ENCODE peak calls at places on chromosomes 3 and 15, in seven cellular contexts. One of them, this sample, is unnamed. For H3K9me3, the result is how much of the 10 kb centered on the place peaks cover.

GRCh38 chr15:32866486-32867312 is 148.9 kb downstream of the GREM1 start:
- DNase-seq in SK-N-MC: no peak
- DNase-seq in adrenal gland: peak
- DNase-seq in cardiac muscle cell: no peak
- DNase-seq in neural progenitor cell: peak
- DNase-seq in Peyer's patch: no peak
- DNase-seq in body of pancreas: no peak
- DNase-seq in this sample: no peak

GRCh38 chr15:85010472-85011209 is 29.0 kb downstream of the PDE8A start:
- DNase-seq in SK-N-MC: no peak
- DNase-seq in adrenal gland: no peak
- DNase-seq in cardiac muscle cell: peak
- DNase-seq in neural progenitor cell: peak
- DNase-seq in Peyer's patch: no peak
- DNase-seq in body of pancreas: no peak
- DNase-seq in this sample: no peak

GRCh38 chr15:101115887-101116680 is 135.8 kb downstream of the CHSY1 start:
- DNase-seq in SK-N-MC: no peak
- DNase-seq in adrenal gland: peak
- DNase-seq in cardiac muscle cell: peak
- DNase-seq in neural progenitor cell: no peak
- DNase-seq in Peyer's patch: no peak
- DNase-seq in body of pancreas: no peak
- DNase-seq in this sample: no peak

GRCh38 chr3:12918231-12918630 is 76.9 kb upstream of the RPL32 start:
- DNase-seq in SK-N-MC: no peak
- DNase-seq in adrenal gland: peak
- DNase-seq in cardiac muscle cell: no peak
- DNase-seq in neural progenitor cell: no peak
- DNase-seq in Peyer's patch: no peak
- DNase-seq in body of pancreas: no peak
- DNase-seq in this sample: no peak

GRCh38 chr3:63333815-63334214 is 55.7 kb downstream of the SYNPR start:
- DNase-seq in SK-N-MC: no peak
- DNase-seq in adrenal gland: no peak
- DNase-seq in cardiac muscle cell: peak
- DNase-seq in neural progenitor cell: no peak
- DNase-seq in Peyer's patch: no peak
- DNase-seq in body of pancreas: no peak
- DNase-seq in this sample: no peak

GRCh38 chr3:79872483-79872882 is 104.7 kb upstream of the ROBO1 start:
- DNase-seq in SK-N-MC: no peak
- DNase-seq in adrenal gland: no peak
- DNase-seq in cardiac muscle cell: peak
- DNase-seq in neural progenitor cell: no peak
- DNase-seq in Peyer's patch: no peak
- DNase-seq in body of pancreas: no peak
- DNase-seq in this sample: no peak

GRCh38 chr15:100111103-100112060 is 230.4 kb downstream of the ADAMTS17 start:
- DNase-seq in SK-N-MC: no peak
- DNase-seq in adrenal gland: peak
- DNase-seq in cardiac muscle cell: peak
- DNase-seq in neural progenitor cell: no peak
- DNase-seq in Peyer's patch: peak
- DNase-seq in body of pancreas: no peak
- DNase-seq in this sample: no peak

GRCh38 chr3:128360243-128360642 is 106.4 kb downstream of the DNAJB8 start:
- DNase-seq in SK-N-MC: no peak
- DNase-seq in adrenal gland: no peak
- DNase-seq in cardiac muscle cell: no peak
- DNase-seq in neural progenitor cell: peak
- DNase-seq in Peyer's patch: no peak
- DNase-seq in body of pancreas: no peak
- DNase-seq in this sample: no peak

GRCh38 chr3:58535531-58536500 is 1.2 kb downstream of the ACOX2 start:
- DNase-seq in SK-N-MC: no peak
- DNase-seq in adrenal gland: peak
- DNase-seq in cardiac muscle cell: peak
- DNase-seq in neural progenitor cell: no peak
- DNase-seq in Peyer's patch: peak
- DNase-seq in body of pancreas: peak
- DNase-seq in this sample: no peak

GRCh38 chr3:102512734-102513518 is 78.1 kb downstream of the ZPLD1 start:
- DNase-seq in SK-N-MC: no peak
- DNase-seq in adrenal gland: no peak
- DNase-seq in cardiac muscle cell: peak
- DNase-seq in neural progenitor cell: no peak
- DNase-seq in Peyer's patch: no peak
- DNase-seq in body of pancreas: no peak
- DNase-seq in this sample: no peak

GRCh38 chr3:81723732-81724313 is 37.6 kb downstream of the GBE1 start:
- DNase-seq in SK-N-MC: no peak
- DNase-seq in adrenal gland: peak
- DNase-seq in cardiac muscle cell: peak
- DNase-seq in neural progenitor cell: no peak
- DNase-seq in Peyer's patch: no peak
- DNase-seq in body of pancreas: no peak
- DNase-seq in this sample: no peak

GRCh38 chr3:188664795-188665194 is 507.0 kb upstream of the TPRG1 start:
- DNase-seq in SK-N-MC: no peak
- DNase-seq in adrenal gland: no peak
- DNase-seq in cardiac muscle cell: peak
- DNase-seq in neural progenitor cell: peak
- DNase-seq in Peyer's patch: peak
- DNase-seq in body of pancreas: no peak
- DNase-seq in this sample: no peak

GRCh38 chr3:10556312-10556711 is 50.9 kb upstream of the ATP2B2 start:
- DNase-seq in SK-N-MC: no peak
- DNase-seq in adrenal gland: no peak
- DNase-seq in cardiac muscle cell: no peak
- DNase-seq in neural progenitor cell: no peak
- DNase-seq in Peyer's patch: no peak
- DNase-seq in body of pancreas: no peak
- DNase-seq in this sample: no peak

GRCh38 chr3:109532257-109533216 is 195.2 kb upstream of the DPPA4 start:
- DNase-seq in SK-N-MC: peak
- DNase-seq in adrenal gland: peak
- DNase-seq in cardiac muscle cell: peak
- DNase-seq in neural progenitor cell: peak
- DNase-seq in Peyer's patch: peak
- DNase-seq in body of pancreas: peak
- DNase-seq in this sample: peak

GRCh38 chr15:48466825-48467224 is 135.6 kb downstream of the DUT start:
- DNase-seq in SK-N-MC: no peak
- DNase-seq in adrenal gland: no peak
- DNase-seq in cardiac muscle cell: no peak
- DNase-seq in neural progenitor cell: peak
- DNase-seq in Peyer's patch: no peak
- DNase-seq in body of pancreas: no peak
- DNase-seq in this sample: no peak

GRCh38 chr3:181720281-181720680 is 8.6 kb downstream of the SOX2 start:
- DNase-seq in SK-N-MC: no peak
- DNase-seq in adrenal gland: no peak
- DNase-seq in cardiac muscle cell: no peak
- DNase-seq in neural progenitor cell: no peak
- DNase-seq in Peyer's patch: no peak
- DNase-seq in body of pancreas: no peak
- DNase-seq in this sample: no peak

GRCh38 chr3:53202331-53203015 is 41.5 kb downstream of the PRKCD start:
- DNase-seq in SK-N-MC: no peak
- DNase-seq in adrenal gland: no peak
- DNase-seq in cardiac muscle cell: no peak
- DNase-seq in neural progenitor cell: no peak
- DNase-seq in Peyer's patch: no peak
- DNase-seq in body of pancreas: no peak
- DNase-seq in this sample: no peak

GRCh38 chr3:57890874-57891273 is 117.3 kb upstream of the FLNB start:
- DNase-seq in SK-N-MC: no peak
- DNase-seq in adrenal gland: no peak
- DNase-seq in cardiac muscle cell: peak
- DNase-seq in neural progenitor cell: no peak
- DNase-seq in Peyer's patch: no peak
- DNase-seq in body of pancreas: no peak
- DNase-seq in this sample: no peak

GRCh38 chr15:84976746-84977345 is 4.8 kb upstream of the PDE8A start:
- DNase-seq in SK-N-MC: no peak
- DNase-seq in adrenal gland: no peak
- DNase-seq in cardiac muscle cell: no peak
- DNase-seq in neural progenitor cell: no peak
- DNase-seq in Peyer's patch: no peak
- DNase-seq in body of pancreas: no peak
- DNase-seq in this sample: no peak

GRCh38 chr15:84858231-84858630 is 26.2 kb upstream of the SLC28A1 start:
- DNase-seq in SK-N-MC: no peak
- DNase-seq in adrenal gland: no peak
- DNase-seq in cardiac muscle cell: no peak
- DNase-seq in neural progenitor cell: no peak
- DNase-seq in Peyer's patch: no peak
- DNase-seq in body of pancreas: no peak
- DNase-seq in this sample: no peak

GRCh38 chr15:100987143-100987542 is 68.0 kb downstream of the LRRK1 start:
- DNase-seq in SK-N-MC: no peak
- DNase-seq in adrenal gland: no peak
- DNase-seq in cardiac muscle cell: peak
- DNase-seq in neural progenitor cell: no peak
- DNase-seq in Peyer's patch: peak
- DNase-seq in body of pancreas: no peak
- DNase-seq in this sample: no peak

GRCh38 chr3:183198939-183199338 is 36.4 kb upstream of the LAMP3 start:
- DNase-seq in SK-N-MC: no peak
- DNase-seq in adrenal gland: no peak
- DNase-seq in cardiac muscle cell: no peak
- DNase-seq in neural progenitor cell: no peak
- DNase-seq in Peyer's patch: no peak
- DNase-seq in body of pancreas: no peak
- DNase-seq in this sample: no peak

GRCh38 chr3:157442729-157443128 is 6.1 kb downstream of the PTX3 start:
- DNase-seq in SK-N-MC: no peak
- DNase-seq in adrenal gland: no peak
- DNase-seq in cardiac muscle cell: peak
- DNase-seq in neural progenitor cell: no peak
- DNase-seq in Peyer's patch: no peak
- DNase-seq in body of pancreas: no peak
- DNase-seq in this sample: no peak

GRCh38 chr3:46163551-46163981 is 44.5 kb downstream of the CCR1 start:
- DNase-seq in SK-N-MC: no peak
- DNase-seq in adrenal gland: no peak
- DNase-seq in cardiac muscle cell: peak
- DNase-seq in neural progenitor cell: no peak
- DNase-seq in Peyer's patch: no peak
- DNase-seq in body of pancreas: no peak
- DNase-seq in this sample: no peak

GRCh38 chr3:12869025-12869695 is 27.8 kb upstream of the RPL32 start:
- DNase-seq in SK-N-MC: no peak
- DNase-seq in adrenal gland: peak
- DNase-seq in cardiac muscle cell: peak
- DNase-seq in neural progenitor cell: peak
- DNase-seq in Peyer's patch: peak
- DNase-seq in body of pancreas: peak
- DNase-seq in this sample: no peak

GRCh38 chr3:16433701-16434151 is 79.8 kb downstream of the RFTN1 start:
- DNase-seq in SK-N-MC: no peak
- DNase-seq in adrenal gland: no peak
- DNase-seq in cardiac muscle cell: no peak
- DNase-seq in neural progenitor cell: no peak
- DNase-seq in Peyer's patch: peak
- DNase-seq in body of pancreas: no peak
- DNase-seq in this sample: no peak

DNA sequence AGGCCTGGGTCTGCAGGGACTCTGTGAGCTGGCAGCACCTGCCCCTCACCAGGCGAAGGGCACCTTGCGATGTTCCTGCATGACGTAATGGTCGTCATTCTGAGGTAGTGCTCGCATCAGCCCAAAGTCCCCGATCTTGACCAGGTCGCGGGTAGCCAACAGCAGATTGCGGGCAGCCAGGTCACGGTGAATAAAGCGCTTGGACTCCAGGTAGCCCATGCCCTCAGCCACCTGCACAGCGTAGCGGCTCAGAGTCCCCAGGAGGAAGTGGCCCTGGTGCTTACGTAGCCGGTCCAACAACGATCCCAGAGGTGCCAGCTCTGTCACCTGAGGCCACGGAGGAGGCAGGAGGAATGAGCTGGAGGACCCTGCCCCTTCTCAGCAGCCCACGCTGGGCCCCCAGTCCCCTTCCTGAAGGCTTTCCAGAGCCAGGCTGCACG is 26.3 kb downstream of the TNK2 start:
- DNase-seq in SK-N-MC: no peak
- DNase-seq in adrenal gland: no peak
- DNase-seq in cardiac muscle cell: no peak
- DNase-seq in neural progenitor cell: no peak
- DNase-seq in Peyer's patch: no peak
- DNase-seq in body of pancreas: no peak
- DNase-seq in this sample: no peak
- H3K9me3 ChIP-seq in SK-N-MC: under half
- H3K9me3 ChIP-seq in adrenal gland: under half
- H3K9me3 ChIP-seq in cardiac muscle cell: under half
- H3K9me3 ChIP-seq in neural progenitor cell: under half
- H3K9me3 ChIP-seq in Peyer's patch: under half
- H3K9me3 ChIP-seq in body of pancreas: under half
- H3K9me3 ChIP-seq in this sample: under half

GRCh38 chr3:135641771-135642170 is 323.8 kb upstream of the PPP2R3A start:
- DNase-seq in SK-N-MC: no peak
- DNase-seq in adrenal gland: no peak
- DNase-seq in cardiac muscle cell: no peak
- DNase-seq in neural progenitor cell: no peak
- DNase-seq in Peyer's patch: no peak
- DNase-seq in body of pancreas: no peak
- DNase-seq in this sample: no peak
- H3K9me3 ChIP-seq in SK-N-MC: under half
- H3K9me3 ChIP-seq in adrenal gland: under half
- H3K9me3 ChIP-seq in cardiac muscle cell: under half
- H3K9me3 ChIP-seq in neural progenitor cell: under half
- H3K9me3 ChIP-seq in Peyer's patch: under half
- H3K9me3 ChIP-seq in body of pancreas: under half
- H3K9me3 ChIP-seq in this sample: under half

DNA sequence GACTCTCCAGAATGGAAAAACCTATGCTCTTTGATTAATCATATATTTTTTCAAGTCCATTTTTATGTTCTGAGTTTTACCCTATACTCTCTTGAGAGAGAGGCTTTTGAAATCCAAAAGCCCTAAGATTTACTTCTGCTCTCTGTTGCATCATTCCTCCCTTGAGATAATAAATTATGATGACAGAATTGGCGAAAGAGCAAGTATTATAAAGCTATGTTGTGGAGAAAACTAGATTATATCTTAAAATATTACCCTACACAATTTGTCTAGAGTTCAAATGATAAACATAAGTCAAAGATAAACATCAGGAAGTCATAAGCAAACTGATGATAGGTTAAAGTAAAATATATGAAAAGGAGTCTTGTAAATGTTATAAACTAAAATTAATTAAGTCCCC is 293.4 kb upstream of the MME start:
- DNase-seq in SK-N-MC: peak
- DNase-seq in adrenal gland: no peak
- DNase-seq in cardiac muscle cell: peak
- DNase-seq in neural progenitor cell: no peak
- DNase-seq in Peyer's patch: no peak
- DNase-seq in body of pancreas: no peak
- DNase-seq in this sample: no peak
- H3K9me3 ChIP-seq in SK-N-MC: under half
- H3K9me3 ChIP-seq in adrenal gland: under half
- H3K9me3 ChIP-seq in cardiac muscle cell: under half
- H3K9me3 ChIP-seq in neural progenitor cell: under half
- H3K9me3 ChIP-seq in Peyer's patch: under half
- H3K9me3 ChIP-seq in body of pancreas: under half
- H3K9me3 ChIP-seq in this sample: under half

GRCh38 chr3:9201278-9201677 is 48.2 kb downstream of the SRGAP3 start:
- DNase-seq in SK-N-MC: no peak
- DNase-seq in adrenal gland: no peak
- DNase-seq in cardiac muscle cell: no peak
- DNase-seq in neural progenitor cell: no peak
- DNase-seq in Peyer's patch: no peak
- DNase-seq in body of pancreas: no peak
- DNase-seq in this sample: no peak
- H3K9me3 ChIP-seq in SK-N-MC: under half
- H3K9me3 ChIP-seq in adrenal gland: under half
- H3K9me3 ChIP-seq in cardiac muscle cell: under half
- H3K9me3 ChIP-seq in neural progenitor cell: under half
- H3K9me3 ChIP-seq in Peyer's patch: under half
- H3K9me3 ChIP-seq in body of pancreas: under half
- H3K9me3 ChIP-seq in this sample: under half